ENCODE peak calls at places on chromosomes 7 and 10, in nine cellular contexts. F is substantia nigra, Q is GOT3, V is nucleus accumbens, Z is T-helper 9 cell, X is GM23248, J is choroid plexus epithelial cell, S is A172, O is GM12864. P is an unnamed sample.

GRCh38 chr10:71520042-71520441 is 123.3 kb downstream of the CDH23 start:
- DNase-seq in F (no peak), O (no peak), S (peak), J (peak), Z (no peak), Q (no peak), X (no peak), V (no peak), P (no peak)

GRCh38 chr10:13984647-13985155 is 346.0 kb downstream of the FRMD4A start:
- DNase-seq in X (peak), F (no peak), S (peak), Q (no peak), O (no peak), Z (no peak), J (peak), V (no peak), P (no peak)

GRCh38 chr7:22779697-22780096 is 43.0 kb downstream of the TOMM7 start:
- DNase-seq in J (no peak), Q (no peak), X (peak), Z (no peak), V (no peak), F (no peak), S (no peak), O (no peak), P (no peak)

GRCh38 chr7:151485006-151485732 is 34.5 kb downstream of the RHEB start:
- DNase-seq in F (no peak), S (peak), O (no peak), X (peak), Z (no peak), V (no peak), J (peak), Q (no peak), P (no peak)

GRCh38 chr10:61894150-61894549 is 7.3 kb upstream of the ARID5B start:
- DNase-seq in J (no peak), V (no peak), F (no peak), O (no peak), Z (no peak), Q (no peak), S (no peak), X (no peak), P (no peak)

GRCh38 chr10:98513704-98514103 is 67.0 kb upstream of the HPS1 start:
- DNase-seq in Z (no peak), Q (no peak), J (no peak), O (no peak), X (no peak), V (no peak), F (no peak), S (no peak), P (no peak)

GRCh38 chr7:151058766-151059361 is 525 bp upstream of the SLC4A2 start:
- DNase-seq in S (no peak), Q (no peak), X (peak), J (peak), O (no peak), V (no peak), Z (no peak), F (no peak), P (no peak)

GRCh38 chr10:127977368-127978009 is 70.6 kb downstream of the PTPRE start:
- DNase-seq in Z (no peak), X (peak), F (peak), S (peak), V (peak), Q (peak), J (peak), O (no peak), P (peak)

GRCh38 chr7:156014808-156015207 is 202.5 kb upstream of the SHH start:
- DNase-seq in S (no peak), X (no peak), V (no peak), J (no peak), O (no peak), Q (no peak), F (no peak), Z (no peak), P (no peak)

GRCh38 chr10:124827474-124827873 is 25.9 kb downstream of the ABRAXAS2 start:
- DNase-seq in S (no peak), F (no peak), V (no peak), Z (no peak), O (no peak), J (peak), X (peak), Q (no peak), P (no peak)

GRCh38 chr7:104450861-104451260 is 122.5 kb downstream of the LHFPL3 start:
- DNase-seq in F (no peak), O (no peak), S (no peak), Q (no peak), X (no peak), V (no peak), Z (no peak), J (no peak), P (no peak)

GRCh38 chr10:62687230-62687748 is 117.2 kb upstream of the ADO start:
- DNase-seq in S (peak), Q (no peak), Z (no peak), O (no peak), X (peak), V (no peak), J (no peak), F (no peak), P (no peak)

GRCh38 chr7:22900101-22900500 is 77.5 kb upstream of the TOMM7 start:
- DNase-seq in V (no peak), J (no peak), S (no peak), O (no peak), Z (no peak), F (no peak), Q (no peak), X (no peak), P (no peak)

GRCh38 chr7:146656988-146657387 is 540.4 kb downstream of the CNTNAP2 start:
- DNase-seq in Z (no peak), S (no peak), O (no peak), J (peak), V (no peak), Q (no peak), X (no peak), F (no peak), P (no peak)

GRCh38 chr7:5636914-5637313 is 144.5 kb downstream of the RNF216 start:
- DNase-seq in J (peak), X (peak), Z (no peak), V (peak), Q (peak), O (no peak), S (peak), F (no peak), P (peak)

GRCh38 chr10:44184633-44185314 is 200.1 kb downstream of the CXCL12 start:
- DNase-seq in Z (no peak), O (no peak), Q (no peak), J (no peak), F (no peak), V (no peak), X (no peak), S (no peak), P (no peak)

GRCh38 chr7:23759556-23760391 is 49.8 kb downstream of the STK31 start:
- DNase-seq in Z (no peak), Q (no peak), X (no peak), J (peak), F (no peak), O (no peak), V (no peak), S (peak), P (no peak)

GRCh38 chr7:30706316-30706715 is 24.1 kb upstream of the CRHR2 start:
- DNase-seq in S (no peak), Z (no peak), F (no peak), V (no peak), J (no peak), O (no peak), Q (no peak), X (no peak), P (no peak)

GRCh38 chr10:34522542-34522941 is 292.6 kb downstream of the PARD3 start:
- DNase-seq in V (no peak), Q (no peak), F (no peak), J (peak), X (no peak), Z (no peak), O (no peak), S (peak), P (no peak)

GRCh38 chr10:28793482-28793881 is 116.2 kb downstream of the BAMBI start:
- DNase-seq in X (no peak), F (no peak), Z (no peak), V (no peak), O (no peak), Q (no peak), S (no peak), J (no peak), P (no peak)

GRCh38 chr7:76189276-76189675 is 12.4 kb upstream of the SRRM3 start:
- DNase-seq in Q (no peak), J (no peak), V (no peak), X (no peak), F (no peak), Z (no peak), O (no peak), S (no peak), P (no peak)

GRCh38 chr7:115748123-115748738 is 282.3 kb downstream of the TFEC start:
- DNase-seq in Z (no peak), F (no peak), X (peak), V (no peak), J (peak), Q (no peak), O (no peak), S (no peak), P (no peak)

GRCh38 chr10:58158806-58159205 is 108.9 kb downstream of the IPMK start:
- DNase-seq in Z (no peak), O (no peak), Q (no peak), F (no peak), S (peak), V (no peak), J (no peak), X (peak), P (no peak)

GRCh38 chr7:151366141-151366871 is 24.7 kb downstream of the NUB1 start:
- DNase-seq in S (no peak), O (no peak), V (no peak), Z (no peak), Q (no peak), J (peak), F (no peak), X (no peak), P (no peak)

GRCh38 chr10:52438119-52438518 is 124.0 kb downstream of the DKK1 start:
- DNase-seq in O (no peak), V (no peak), S (no peak), J (no peak), Q (no peak), X (no peak), Z (no peak), F (no peak), P (no peak)

GRCh38 chr7:73851410-73852338 is 9.3 kb upstream of the TMEM270 start:
- DNase-seq in Z (no peak), V (no peak), Q (peak), S (peak), O (peak), J (peak), F (no peak), X (peak), P (no peak)

GRCh38 chr10:31741473-31741872 is 187.2 kb downstream of the ARHGAP12 start:
- DNase-seq in Q (no peak), Z (no peak), V (no peak), S (no peak), O (no peak), F (no peak), X (no peak), J (no peak), P (no peak)

P was measured in thyroid gland.